ENCODE peak calls at places on chromosomes 3 and 15, in eight cellular contexts. One of them, this sample, is unnamed.

GRCh38 chr3:35946121-35946856 is 307.0 kb downstream of the ARPP21 start:
- DNase-seq in heart left ventricle: no peak
- DNase-seq in GM12878: no peak
- DNase-seq in IMR-90: peak; percentile 28
- DNase-seq in ovary: no peak
- DNase-seq in adrenal gland: no peak
- DNase-seq in A549: peak; percentile 43
- DNase-seq in upper lobe of left lung: no peak
- DNase-seq in this sample: no peak

GRCh38 chr3:37493485-37494080 is 319.2 kb upstream of the LRRFIP2 start:
- DNase-seq in ovary: no peak
- DNase-seq in upper lobe of left lung: no peak
- DNase-seq in IMR-90: no peak
- DNase-seq in heart left ventricle: no peak
- DNase-seq in A549: no peak
- DNase-seq in adrenal gland: no peak
- DNase-seq in GM12878: no peak
- DNase-seq in this sample: no peak

GRCh38 chr3:170437696-170438407 is 19.2 kb downstream of the CLDN11 start:
- DNase-seq in ovary: no peak
- DNase-seq in GM12878: no peak
- DNase-seq in heart left ventricle: no peak
- DNase-seq in upper lobe of left lung: no peak
- DNase-seq in A549: peak; percentile 26
- DNase-seq in adrenal gland: no peak
- DNase-seq in IMR-90: no peak
- DNase-seq in this sample: no peak

GRCh38 chr3:19735111-19735510 is 198.9 kb downstream of the EFHB start:
- DNase-seq in IMR-90: no peak
- DNase-seq in GM12878: no peak
- DNase-seq in adrenal gland: no peak
- DNase-seq in heart left ventricle: no peak
- DNase-seq in upper lobe of left lung: no peak
- DNase-seq in ovary: no peak
- DNase-seq in A549: peak; percentile 17
- DNase-seq in this sample: no peak

GRCh38 chr3:79253704-79254103 is 514.1 kb downstream of the ROBO1 start:
- DNase-seq in IMR-90: no peak
- DNase-seq in upper lobe of left lung: no peak
- DNase-seq in GM12878: no peak
- DNase-seq in heart left ventricle: no peak
- DNase-seq in A549: no peak
- DNase-seq in ovary: no peak
- DNase-seq in adrenal gland: no peak
- DNase-seq in this sample: no peak

GRCh38 chr3:46312996-46313395 is 40.9 kb upstream of the CCR2 start:
- DNase-seq in IMR-90: no peak
- DNase-seq in adrenal gland: peak; percentile 40
- DNase-seq in A549: no peak
- DNase-seq in upper lobe of left lung: peak; percentile 70
- DNase-seq in heart left ventricle: peak; percentile 41
- DNase-seq in GM12878: no peak
- DNase-seq in ovary: no peak
- DNase-seq in this sample: peak; percentile 15

GRCh38 chr3:134004841-134005240 is 24.9 kb downstream of the SLCO2A1 start:
- DNase-seq in adrenal gland: no peak
- DNase-seq in GM12878: no peak
- DNase-seq in A549: no peak
- DNase-seq in heart left ventricle: no peak
- DNase-seq in upper lobe of left lung: no peak
- DNase-seq in ovary: no peak
- DNase-seq in IMR-90: no peak
- DNase-seq in this sample: no peak

GRCh38 chr3:154168998-154169880 is 48.0 kb downstream of the ARHGEF26 start:
- DNase-seq in A549: no peak
- DNase-seq in GM12878: no peak
- DNase-seq in upper lobe of left lung: no peak
- DNase-seq in ovary: no peak
- DNase-seq in heart left ventricle: no peak
- DNase-seq in IMR-90: no peak
- DNase-seq in adrenal gland: no peak
- DNase-seq in this sample: no peak

GRCh38 chr3:187973977-187974856 is 179.7 kb upstream of the LPP start:
- DNase-seq in IMR-90: no peak
- DNase-seq in GM12878: no peak
- DNase-seq in heart left ventricle: no peak
- DNase-seq in adrenal gland: no peak
- DNase-seq in A549: no peak
- DNase-seq in upper lobe of left lung: no peak
- DNase-seq in ovary: no peak
- DNase-seq in this sample: no peak

GRCh38 chr3:14877404-14877803 is 58.6 kb downstream of the FGD5 start:
- DNase-seq in GM12878: no peak
- DNase-seq in heart left ventricle: no peak
- DNase-seq in upper lobe of left lung: no peak
- DNase-seq in A549: no peak
- DNase-seq in adrenal gland: no peak
- DNase-seq in ovary: no peak
- DNase-seq in IMR-90: no peak
- DNase-seq in this sample: no peak

GRCh38 chr15:37586976-37587375 is 347.5 kb upstream of the TMCO5A start:
- DNase-seq in A549: no peak
- DNase-seq in adrenal gland: no peak
- DNase-seq in IMR-90: peak; percentile 14
- DNase-seq in heart left ventricle: no peak
- DNase-seq in GM12878: no peak
- DNase-seq in upper lobe of left lung: no peak
- DNase-seq in ovary: no peak
- DNase-seq in this sample: no peak

GRCh38 chr3:23948761-23949160 is 3.7 kb downstream of the NR1D2 start:
- DNase-seq in ovary: no peak
- DNase-seq in heart left ventricle: no peak
- DNase-seq in upper lobe of left lung: no peak
- DNase-seq in IMR-90: peak; percentile 51
- DNase-seq in adrenal gland: peak; percentile 16
- DNase-seq in A549: no peak
- DNase-seq in GM12878: no peak
- DNase-seq in this sample: no peak

GRCh38 chr3:107431298-107432012 is 54.2 kb downstream of the CCDC54 start:
- DNase-seq in GM12878: no peak
- DNase-seq in A549: peak; percentile 82
- DNase-seq in upper lobe of left lung: peak; percentile 70
- DNase-seq in IMR-90: peak; percentile 50
- DNase-seq in adrenal gland: peak; percentile 89
- DNase-seq in ovary: peak; percentile 72
- DNase-seq in heart left ventricle: peak; percentile 78
- DNase-seq in this sample: peak; percentile 23

GRCh38 chr15:88998980-88999713 is 86.0 kb upstream of the MFGE8 start:
- DNase-seq in heart left ventricle: no peak
- DNase-seq in IMR-90: no peak
- DNase-seq in upper lobe of left lung: no peak
- DNase-seq in adrenal gland: no peak
- DNase-seq in ovary: no peak
- DNase-seq in GM12878: no peak
- DNase-seq in A549: no peak
- DNase-seq in this sample: no peak

GRCh38 chr3:146099316-146099715 is 61.7 kb downstream of the PLOD2 start:
- DNase-seq in A549: no peak
- DNase-seq in upper lobe of left lung: no peak
- DNase-seq in IMR-90: no peak
- DNase-seq in adrenal gland: no peak
- DNase-seq in ovary: no peak
- DNase-seq in heart left ventricle: no peak
- DNase-seq in GM12878: no peak
- DNase-seq in this sample: no peak

GRCh38 chr3:52453496-52454234 is at the start of gene TNNC1:
- DNase-seq in A549: no peak
- DNase-seq in GM12878: no peak
- DNase-seq in ovary: no peak
- DNase-seq in upper lobe of left lung: peak; percentile 67
- DNase-seq in IMR-90: no peak
- DNase-seq in adrenal gland: no peak
- DNase-seq in heart left ventricle: peak; percentile 75
- DNase-seq in this sample: peak; percentile 87

GRCh38 chr3:126158016-126158911 is 22.1 kb downstream of the ALDH1L1 start:
- DNase-seq in GM12878: no peak
- DNase-seq in upper lobe of left lung: no peak
- DNase-seq in ovary: no peak
- DNase-seq in A549: no peak
- DNase-seq in IMR-90: no peak
- DNase-seq in heart left ventricle: no peak
- DNase-seq in adrenal gland: no peak
- DNase-seq in this sample: no peak

GRCh38 chr3:24493951-24494615 is 567 bp downstream of the THRB start:
- DNase-seq in heart left ventricle: peak; percentile 73
- DNase-seq in A549: peak; percentile 37
- DNase-seq in IMR-90: no peak
- DNase-seq in ovary: peak; percentile 11
- DNase-seq in GM12878: no peak
- DNase-seq in upper lobe of left lung: peak; percentile 64
- DNase-seq in adrenal gland: peak; percentile 80
- DNase-seq in this sample: peak; percentile 93

DNA sequence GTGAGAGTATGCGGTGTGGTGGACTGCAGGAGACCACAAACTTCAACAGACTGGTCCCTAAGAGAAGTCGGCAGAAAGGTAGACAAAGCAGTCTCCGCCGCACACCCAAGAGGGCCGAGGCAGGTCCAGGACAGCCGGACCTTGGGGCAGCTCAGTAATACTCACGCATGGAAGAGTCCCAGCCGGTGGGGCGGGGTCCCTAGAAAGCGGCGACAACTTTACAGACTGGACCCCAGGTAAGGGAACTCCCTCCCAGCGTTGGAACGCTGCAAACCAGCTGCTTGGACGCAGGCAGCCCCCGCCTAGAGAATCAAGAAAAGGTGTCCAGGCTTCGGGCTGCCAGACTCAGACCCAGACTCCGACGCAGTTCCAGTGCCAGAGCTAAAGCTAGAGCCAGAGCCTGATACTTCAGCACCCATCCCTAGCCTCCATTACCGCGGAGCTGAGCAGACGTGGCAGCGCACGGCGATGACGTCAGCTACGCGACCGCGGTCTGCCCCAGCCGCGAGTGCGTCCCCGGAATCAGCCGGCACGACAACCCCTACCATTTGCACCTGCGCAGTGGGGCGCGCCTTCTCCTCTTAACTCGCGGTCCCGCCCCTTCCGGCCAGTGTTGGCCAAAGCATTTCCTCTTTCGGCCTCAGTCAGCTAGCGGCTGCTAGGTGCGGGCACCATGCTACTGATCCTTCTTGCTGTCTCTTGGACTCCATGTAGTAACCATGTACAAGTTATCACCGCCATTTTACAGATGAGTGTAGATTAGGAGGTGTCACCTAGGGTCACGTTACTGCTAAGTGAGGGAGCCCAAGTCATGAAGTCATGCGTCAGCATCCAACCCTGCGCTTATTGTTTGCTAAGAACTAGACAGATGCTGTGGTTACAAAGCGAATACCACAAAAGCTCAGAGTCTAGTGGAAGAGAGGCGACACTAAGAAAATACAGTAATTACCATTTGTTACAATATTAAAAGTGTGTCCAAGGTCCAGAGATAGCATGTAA is at the start of gene TMEM39A:
- DNase-seq in heart left ventricle: peak; percentile 100
- DNase-seq in ovary: peak; percentile 100
- DNase-seq in A549: peak; percentile 98
- DNase-seq in adrenal gland: peak; percentile 99
- DNase-seq in GM12878: peak; percentile 96
- DNase-seq in IMR-90: peak; percentile 98
- DNase-seq in upper lobe of left lung: peak; percentile 100
- DNase-seq in this sample: peak; percentile 99
- TF ChIP-seq POLR2A in heart left ventricle: peak; percentile 94
- TF ChIP-seq POLR2A in ovary: peak; percentile 93
- TF ChIP-seq POLR2A in A549: peak; percentile 94
- TF ChIP-seq POLR2A in adrenal gland: peak; percentile 95
- TF ChIP-seq POLR2A in GM12878: peak; percentile 96
- TF ChIP-seq POLR2A in IMR-90: peak; percentile 97
- TF ChIP-seq POLR2A in upper lobe of left lung: peak; percentile 90
- TF ChIP-seq POLR2A in this sample: peak; percentile 85

GRCh38 chr3:171458056-171458856 is 1.9 kb downstream of the TNIK start:
- DNase-seq in GM12878: no peak
- DNase-seq in ovary: no peak
- DNase-seq in heart left ventricle: peak; percentile 21
- DNase-seq in A549: no peak
- DNase-seq in adrenal gland: no peak
- DNase-seq in upper lobe of left lung: peak; percentile 34
- DNase-seq in IMR-90: no peak
- DNase-seq in this sample: no peak
- H3K4me3 ChIP-seq in GM12878: peak overlapping the region; percentile 98
- H3K4me3 ChIP-seq in ovary: peak overlapping the region; percentile 80
- H3K4me3 ChIP-seq in heart left ventricle: peak overlapping the region; percentile 82
- H3K4me3 ChIP-seq in A549: no peak overlapping the region
- H3K4me3 ChIP-seq in adrenal gland: peak overlapping the region; percentile 84
- H3K4me3 ChIP-seq in upper lobe of left lung: peak overlapping the region; percentile 87
- H3K4me3 ChIP-seq in IMR-90: peak overlapping the region; percentile 86
- H3K4me3 ChIP-seq in this sample: peak overlapping the region; percentile 88

GRCh38 chr3:8660781-8661180 is 16.2 kb upstream of the SSUH2 start:
- DNase-seq in heart left ventricle: no peak
- DNase-seq in IMR-90: peak; percentile 18
- DNase-seq in ovary: no peak
- DNase-seq in adrenal gland: no peak
- DNase-seq in A549: no peak
- DNase-seq in upper lobe of left lung: no peak
- DNase-seq in GM12878: no peak
- DNase-seq in this sample: no peak

GRCh38 chr3:8662594-8662993 is 18.0 kb upstream of the SSUH2 start:
- DNase-seq in GM12878: no peak
- DNase-seq in A549: no peak
- DNase-seq in IMR-90: no peak
- DNase-seq in heart left ventricle: no peak
- DNase-seq in upper lobe of left lung: no peak
- DNase-seq in ovary: no peak
- DNase-seq in adrenal gland: no peak
- DNase-seq in this sample: no peak

GRCh38 chr3:8665407-8665896 is 20.9 kb upstream of the SSUH2 start:
- DNase-seq in GM12878: peak; percentile 67
- DNase-seq in A549: no peak
- DNase-seq in upper lobe of left lung: no peak
- DNase-seq in heart left ventricle: no peak
- DNase-seq in ovary: no peak
- DNase-seq in IMR-90: no peak
- DNase-seq in adrenal gland: no peak
- DNase-seq in this sample: no peak

GRCh38 chr3:8660271-8660731 is 15.7 kb upstream of the SSUH2 start:
- DNase-seq in ovary: no peak
- DNase-seq in upper lobe of left lung: peak; percentile 40
- DNase-seq in heart left ventricle: no peak
- DNase-seq in A549: no peak
- DNase-seq in GM12878: no peak
- DNase-seq in adrenal gland: no peak
- DNase-seq in IMR-90: peak; percentile 66
- DNase-seq in this sample: no peak

GRCh38 chr3:8663177-8664061 is 18.8 kb upstream of the SSUH2 start:
- DNase-seq in upper lobe of left lung: peak; percentile 70
- DNase-seq in adrenal gland: peak; percentile 54
- DNase-seq in IMR-90: peak; percentile 61
- DNase-seq in A549: peak; percentile 79
- DNase-seq in ovary: peak; percentile 60
- DNase-seq in heart left ventricle: peak; percentile 59
- DNase-seq in GM12878: peak; percentile 36
- DNase-seq in this sample: peak; percentile 19
- TF ChIP-seq CTCF in upper lobe of left lung: peak; percentile 49
- TF ChIP-seq CTCF in adrenal gland: peak; percentile 53
- TF ChIP-seq CTCF in IMR-90: peak; percentile 58
- TF ChIP-seq CTCF in A549: peak; percentile 66
- TF ChIP-seq CTCF in ovary: peak; percentile 18
- TF ChIP-seq CTCF in heart left ventricle: peak; percentile 43
- TF ChIP-seq CTCF in GM12878: peak; percentile 58
- TF ChIP-seq CTCF in this sample: peak; percentile 58

GRCh38 chr15:66841953-66842681 is 140.1 kb downstream of the SMAD6 start:
- DNase-seq in ovary: peak; percentile 91
- DNase-seq in adrenal gland: peak; percentile 92
- DNase-seq in IMR-90: peak; percentile 89
- DNase-seq in upper lobe of left lung: peak; percentile 86
- DNase-seq in heart left ventricle: peak; percentile 87
- DNase-seq in A549: peak; percentile 68
- DNase-seq in GM12878: no peak
- DNase-seq in this sample: peak; percentile 72
- TF ChIP-seq POLR2A in ovary: peak; percentile 32
- TF ChIP-seq POLR2A in adrenal gland: no peak
- TF ChIP-seq POLR2A in IMR-90: peak; percentile 61
- TF ChIP-seq POLR2A in upper lobe of left lung: peak; percentile 27
- TF ChIP-seq POLR2A in heart left ventricle: peak; percentile 36
- TF ChIP-seq POLR2A in A549: peak; percentile 20
- TF ChIP-seq POLR2A in GM12878: no peak
- TF ChIP-seq POLR2A in this sample: peak; percentile 50